ENCODE peak calls at places on chromosomes 1 and 21, in nine cellular contexts. One of them, this sample, is unnamed.

GRCh38 chr1:166197597-166197996 is 30.8 kb upstream of the FAM78B start:
- DNase-seq in heart right ventricle: no peak
- DNase-seq in lower leg skin: no peak
- DNase-seq in WERI-Rb-1: no peak
- DNase-seq in thyroid gland: no peak
- DNase-seq in thoracic aorta: no peak
- DNase-seq in AG04450: no peak
- DNase-seq in H9: no peak
- DNase-seq in K562: no peak
- DNase-seq in this sample: no peak

GRCh38 chr1:228098323-228098931 is 4.7 kb downstream of the C1orf35 start:
- DNase-seq in K562: no peak
- DNase-seq in H9: peak; percentile 19
- DNase-seq in WERI-Rb-1: no peak
- DNase-seq in lower leg skin: no peak
- DNase-seq in thyroid gland: no peak
- DNase-seq in heart right ventricle: no peak
- DNase-seq in thoracic aorta: no peak
- DNase-seq in AG04450: no peak
- DNase-seq in this sample: no peak

GRCh38 chr1:204465469-204466415 is 28.9 kb downstream of the PIK3C2B start:
- DNase-seq in thoracic aorta: no peak
- DNase-seq in lower leg skin: no peak
- DNase-seq in thyroid gland: no peak
- DNase-seq in K562: peak; percentile 73
- DNase-seq in WERI-Rb-1: peak; percentile 56
- DNase-seq in heart right ventricle: peak; percentile 56
- DNase-seq in H9: no peak
- DNase-seq in AG04450: no peak
- DNase-seq in this sample: peak; percentile 68

GRCh38 chr1:37058424-37058988 is 24.2 kb upstream of the GRIK3 start:
- DNase-seq in H9: no peak
- DNase-seq in thoracic aorta: no peak
- DNase-seq in K562: no peak
- DNase-seq in thyroid gland: no peak
- DNase-seq in WERI-Rb-1: no peak
- DNase-seq in heart right ventricle: no peak
- DNase-seq in lower leg skin: no peak
- DNase-seq in AG04450: no peak
- DNase-seq in this sample: no peak

GRCh38 chr1:219109424-219110018 is 64.2 kb upstream of the LYPLAL1 start:
- DNase-seq in H9: no peak
- DNase-seq in K562: no peak
- DNase-seq in AG04450: no peak
- DNase-seq in WERI-Rb-1: no peak
- DNase-seq in thoracic aorta: no peak
- DNase-seq in lower leg skin: no peak
- DNase-seq in heart right ventricle: no peak
- DNase-seq in thyroid gland: no peak
- DNase-seq in this sample: no peak

GRCh38 chr1:38476111-38476783 is 383.3 kb downstream of the RRAGC start:
- DNase-seq in lower leg skin: no peak
- DNase-seq in heart right ventricle: no peak
- DNase-seq in thyroid gland: peak; percentile 11
- DNase-seq in thoracic aorta: no peak
- DNase-seq in K562: no peak
- DNase-seq in AG04450: no peak
- DNase-seq in WERI-Rb-1: no peak
- DNase-seq in H9: peak; percentile 44
- DNase-seq in this sample: no peak

GRCh38 chr1:47764461-47765046 is 232.6 kb downstream of the TRABD2B start:
- DNase-seq in thoracic aorta: no peak
- DNase-seq in lower leg skin: no peak
- DNase-seq in K562: no peak
- DNase-seq in AG04450: no peak
- DNase-seq in heart right ventricle: no peak
- DNase-seq in thyroid gland: no peak
- DNase-seq in WERI-Rb-1: no peak
- DNase-seq in H9: no peak
- DNase-seq in this sample: no peak

GRCh38 chr1:54053745-54054437 is 483 bp downstream of the TCEANC2 start:
- DNase-seq in thoracic aorta: no peak
- DNase-seq in AG04450: no peak
- DNase-seq in thyroid gland: no peak
- DNase-seq in H9: no peak
- DNase-seq in K562: peak; percentile 48
- DNase-seq in WERI-Rb-1: peak; percentile 43
- DNase-seq in lower leg skin: no peak
- DNase-seq in heart right ventricle: no peak
- DNase-seq in this sample: no peak

GRCh38 chr1:156696755-156697154 is 8.6 kb downstream of the CRABP2 start:
- DNase-seq in AG04450: no peak
- DNase-seq in thoracic aorta: no peak
- DNase-seq in thyroid gland: peak; percentile 47
- DNase-seq in H9: no peak
- DNase-seq in lower leg skin: no peak
- DNase-seq in WERI-Rb-1: no peak
- DNase-seq in K562: no peak
- DNase-seq in heart right ventricle: no peak
- DNase-seq in this sample: no peak

GRCh38 chr1:21232044-21232443 is 55.3 kb upstream of the EIF4G3 start:
- DNase-seq in AG04450: no peak
- DNase-seq in WERI-Rb-1: no peak
- DNase-seq in heart right ventricle: peak; percentile 58
- DNase-seq in lower leg skin: peak; percentile 53
- DNase-seq in K562: peak; percentile 75
- DNase-seq in thoracic aorta: no peak
- DNase-seq in thyroid gland: peak; percentile 36
- DNase-seq in H9: no peak
- DNase-seq in this sample: no peak

GRCh38 chr1:172778461-172779455 is 119.9 kb downstream of the FASLG start:
- DNase-seq in thyroid gland: no peak
- DNase-seq in WERI-Rb-1: no peak
- DNase-seq in H9: no peak
- DNase-seq in heart right ventricle: no peak
- DNase-seq in AG04450: no peak
- DNase-seq in K562: no peak
- DNase-seq in lower leg skin: no peak
- DNase-seq in thoracic aorta: no peak
- DNase-seq in this sample: peak; percentile 46

GRCh38 chr1:165580931-165581871 is 37.4 kb downstream of the LRRC52 start:
- DNase-seq in H9: no peak
- DNase-seq in lower leg skin: no peak
- DNase-seq in thoracic aorta: no peak
- DNase-seq in K562: no peak
- DNase-seq in AG04450: no peak
- DNase-seq in thyroid gland: no peak
- DNase-seq in WERI-Rb-1: no peak
- DNase-seq in heart right ventricle: no peak
- DNase-seq in this sample: no peak

GRCh38 chr1:23909412-23909811 is 3.8 kb downstream of the CNR2 start:
- DNase-seq in WERI-Rb-1: no peak
- DNase-seq in AG04450: no peak
- DNase-seq in lower leg skin: no peak
- DNase-seq in heart right ventricle: no peak
- DNase-seq in H9: no peak
- DNase-seq in thoracic aorta: no peak
- DNase-seq in thyroid gland: no peak
- DNase-seq in K562: no peak
- DNase-seq in this sample: no peak

GRCh38 chr1:43853161-43853921 is 80.3 kb upstream of the ARTN start:
- DNase-seq in K562: peak; percentile 37
- DNase-seq in thyroid gland: peak; percentile 16
- DNase-seq in heart right ventricle: peak; percentile 37
- DNase-seq in thoracic aorta: no peak
- DNase-seq in WERI-Rb-1: no peak
- DNase-seq in H9: no peak
- DNase-seq in AG04450: no peak
- DNase-seq in lower leg skin: peak; percentile 29
- DNase-seq in this sample: peak; percentile 60

GRCh38 chr1:77015748-77016341 is 148.6 kb downstream of the ST6GALNAC5 start:
- DNase-seq in thyroid gland: no peak
- DNase-seq in thoracic aorta: no peak
- DNase-seq in H9: peak; percentile 69
- DNase-seq in WERI-Rb-1: peak; percentile 40
- DNase-seq in K562: no peak
- DNase-seq in lower leg skin: no peak
- DNase-seq in heart right ventricle: no peak
- DNase-seq in AG04450: no peak
- DNase-seq in this sample: no peak

GRCh38 chr21:15761508-15762100 is 31.8 kb downstream of the USP25 start:
- DNase-seq in WERI-Rb-1: no peak
- DNase-seq in H9: no peak
- DNase-seq in thyroid gland: peak; percentile 34
- DNase-seq in K562: no peak
- DNase-seq in lower leg skin: no peak
- DNase-seq in thoracic aorta: no peak
- DNase-seq in AG04450: no peak
- DNase-seq in heart right ventricle: no peak
- DNase-seq in this sample: no peak

GRCh38 chr1:154972517-154973343 is 1.8 kb upstream of the CKS1B start:
- DNase-seq in H9: peak; percentile 98
- DNase-seq in WERI-Rb-1: peak; percentile 64
- DNase-seq in thyroid gland: peak; percentile 62
- DNase-seq in thoracic aorta: peak; percentile 43
- DNase-seq in K562: peak; percentile 55
- DNase-seq in lower leg skin: peak; percentile 61
- DNase-seq in AG04450: peak; percentile 86
- DNase-seq in heart right ventricle: peak; percentile 74
- DNase-seq in this sample: no peak

DNA sequence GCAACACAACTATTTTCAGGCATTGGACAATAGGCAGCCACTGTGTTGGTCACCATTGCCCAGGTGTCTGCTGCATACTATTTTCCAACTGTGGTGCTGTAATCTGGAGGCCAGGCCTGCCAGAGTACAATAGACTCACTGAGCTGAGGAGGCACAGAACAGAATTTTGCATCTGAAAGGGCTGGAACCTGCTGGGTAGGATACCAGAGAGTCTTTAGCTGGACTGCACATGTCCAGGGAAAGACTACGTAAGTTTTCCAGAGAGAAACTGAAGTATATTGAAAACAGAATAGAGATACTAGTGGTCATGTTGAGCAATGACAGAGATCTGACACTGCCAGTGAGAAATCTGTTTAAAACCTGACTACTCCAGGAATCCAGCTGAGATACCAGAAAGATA is 200.8 kb downstream of the RASAL2 start:
- DNase-seq in WERI-Rb-1: no peak
- DNase-seq in K562: no peak
- DNase-seq in thyroid gland: no peak
- DNase-seq in AG04450: no peak
- DNase-seq in lower leg skin: no peak
- DNase-seq in H9: no peak
- DNase-seq in heart right ventricle: no peak
- DNase-seq in thoracic aorta: no peak
- DNase-seq in this sample: no peak
- TF ChIP-seq CTCF in WERI-Rb-1: no peak
- TF ChIP-seq CTCF in K562: no peak
- TF ChIP-seq CTCF in thyroid gland: no peak
- TF ChIP-seq CTCF in AG04450: no peak
- TF ChIP-seq CTCF in lower leg skin: no peak
- TF ChIP-seq CTCF in H9: peak; percentile 45
- TF ChIP-seq CTCF in heart right ventricle: no peak
- TF ChIP-seq CTCF in thoracic aorta: no peak
- TF ChIP-seq CTCF in this sample: no peak

DNA sequence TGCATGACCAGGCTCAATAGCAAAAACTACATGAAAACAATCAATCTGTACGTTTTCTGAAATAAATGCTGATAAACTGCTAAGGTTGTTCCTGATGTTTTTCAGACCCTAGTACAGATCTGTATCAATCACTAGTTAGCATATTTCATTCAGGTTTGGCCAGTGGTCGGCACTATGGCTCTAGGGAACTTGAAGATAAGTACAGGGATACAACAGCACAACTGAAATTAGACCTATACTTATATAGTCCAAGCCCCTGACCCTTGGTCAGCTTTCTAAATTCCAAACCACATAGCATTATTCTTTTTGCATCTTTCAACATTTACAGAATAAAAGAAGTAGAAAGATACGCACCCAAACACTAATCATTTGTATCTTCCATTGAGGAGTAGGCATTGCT is 142.7 kb downstream of the PLPPR4 start:
- DNase-seq in H9: no peak
- DNase-seq in thoracic aorta: no peak
- DNase-seq in lower leg skin: no peak
- DNase-seq in K562: peak; percentile 3
- DNase-seq in WERI-Rb-1: no peak
- DNase-seq in AG04450: no peak
- DNase-seq in heart right ventricle: no peak
- DNase-seq in thyroid gland: no peak
- DNase-seq in this sample: no peak
- TF ChIP-seq CTCF in H9: no peak
- TF ChIP-seq CTCF in thoracic aorta: no peak
- TF ChIP-seq CTCF in lower leg skin: no peak
- TF ChIP-seq CTCF in K562: no peak
- TF ChIP-seq CTCF in WERI-Rb-1: no peak
- TF ChIP-seq CTCF in AG04450: no peak
- TF ChIP-seq CTCF in heart right ventricle: no peak
- TF ChIP-seq CTCF in thyroid gland: no peak
- TF ChIP-seq CTCF in this sample: no peak

DNA sequence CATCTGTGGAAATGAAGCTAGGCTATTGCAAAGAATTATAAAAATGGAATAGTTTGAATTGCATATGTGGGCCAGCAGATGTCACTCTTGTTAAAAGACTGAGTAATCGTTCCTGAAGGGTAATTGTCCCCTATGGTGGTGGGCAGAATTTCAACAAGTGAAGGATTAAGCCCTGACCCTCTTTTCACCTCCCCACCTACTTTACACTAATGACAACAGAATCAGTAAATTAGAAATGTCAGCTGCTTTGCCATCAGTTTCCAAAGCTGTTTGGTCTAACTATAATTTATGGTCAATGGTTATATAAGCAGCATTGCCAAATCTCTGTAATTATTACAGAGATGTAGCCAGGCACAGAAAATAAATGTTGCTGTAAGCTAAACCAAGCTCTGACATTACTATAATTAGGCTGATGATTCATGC is 898.6 kb downstream of the AMY1C start:
- DNase-seq in WERI-Rb-1: peak; percentile 48
- DNase-seq in heart right ventricle: no peak
- DNase-seq in H9: no peak
- DNase-seq in AG04450: no peak
- DNase-seq in lower leg skin: no peak
- DNase-seq in thoracic aorta: no peak
- DNase-seq in K562: peak; percentile 4
- DNase-seq in thyroid gland: no peak
- DNase-seq in this sample: no peak
- TF ChIP-seq CTCF in WERI-Rb-1: peak; percentile 48
- TF ChIP-seq CTCF in heart right ventricle: no peak
- TF ChIP-seq CTCF in H9: peak; percentile 73
- TF ChIP-seq CTCF in AG04450: no peak
- TF ChIP-seq CTCF in lower leg skin: no peak
- TF ChIP-seq CTCF in thoracic aorta: no peak
- TF ChIP-seq CTCF in K562: peak; percentile 15
- TF ChIP-seq CTCF in thyroid gland: no peak
- TF ChIP-seq CTCF in this sample: peak; percentile 49

DNA sequence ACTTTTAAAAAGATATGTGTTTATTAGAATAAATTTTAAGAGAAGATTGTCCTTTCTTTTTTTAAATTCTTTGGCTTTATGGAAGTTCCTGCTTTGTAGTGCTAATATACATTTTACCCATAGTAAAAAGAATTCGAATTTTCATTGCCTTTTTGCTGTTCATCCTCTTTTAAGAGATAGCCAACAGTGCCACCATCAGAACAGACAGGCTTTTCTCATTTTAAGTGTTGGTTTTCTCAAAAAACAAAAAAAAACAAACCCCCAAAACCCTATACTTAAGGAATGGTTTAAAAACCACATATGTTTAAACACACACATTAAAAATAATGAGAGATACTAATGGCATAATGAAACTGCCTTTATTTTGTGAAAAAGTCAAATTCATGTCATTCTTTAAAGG is 118.8 kb downstream of the NEK7 start:
- DNase-seq in heart right ventricle: no peak
- DNase-seq in thyroid gland: no peak
- DNase-seq in AG04450: no peak
- DNase-seq in K562: no peak
- DNase-seq in thoracic aorta: no peak
- DNase-seq in WERI-Rb-1: no peak
- DNase-seq in lower leg skin: no peak
- DNase-seq in H9: no peak
- DNase-seq in this sample: no peak
- TF ChIP-seq CTCF in heart right ventricle: peak; percentile 14
- TF ChIP-seq CTCF in thyroid gland: no peak
- TF ChIP-seq CTCF in AG04450: peak; percentile 9
- TF ChIP-seq CTCF in K562: no peak
- TF ChIP-seq CTCF in thoracic aorta: no peak
- TF ChIP-seq CTCF in WERI-Rb-1: no peak
- TF ChIP-seq CTCF in lower leg skin: no peak
- TF ChIP-seq CTCF in H9: no peak
- TF ChIP-seq CTCF in this sample: peak; percentile 7